ENCODE peak calls at places on chromosomes 2 and 18, in five cellular contexts. P is PC-9, J is PC-3, R is neural progenitor cell, H is neuronal stem cell. D is an unnamed sample.

GRCh38 chr2:150133623-150134022 is 353.8 kb downstream of the RND3 start:
- DNase-seq in P (peak), J (peak), R (no peak), H (no peak), D (peak)

GRCh38 chr2:129977986-129978385 is 1.5 kb upstream of the RAB6C start:
- DNase-seq in P (no peak), J (no peak), R (no peak), H (no peak), D (no peak)

GRCh38 chr2:84495539-84496146 is 20.7 kb upstream of the DNAH6 start:
- DNase-seq in P (no peak), J (peak), R (peak), H (peak), D (peak)

GRCh38 chr18:58367425-58368140 is 261.3 kb downstream of the ALPK2 start:
- DNase-seq in P (no peak), J (no peak), R (no peak), H (no peak), D (no peak)

GRCh38 chr2:122639721-122640120 is 884.3 kb downstream of the TSN start:
- DNase-seq in P (no peak), J (peak), R (no peak), H (no peak), D (no peak)

GRCh38 chr18:51278045-51278649 is 80.7 kb upstream of the MEX3C start:
- DNase-seq in P (peak), J (peak), R (peak), H (peak), D (peak)

GRCh38 chr2:218079943-218080913 is 11.2 kb downstream of the RUFY4 start:
- DNase-seq in P (no peak), J (no peak), R (no peak), H (no peak), D (no peak)

GRCh38 chr18:48968412-48969215 is 17.8 kb upstream of the SMAD7 start:
- DNase-seq in P (no peak), J (no peak), R (no peak), H (no peak), D (no peak)

GRCh38 chr2:237863659-237864029 is 4.2 kb downstream of the RAMP1 start:
- DNase-seq in P (no peak), J (no peak), R (no peak), H (no peak), D (no peak)

GRCh38 chr2:220533485-220533884 is 906.1 kb downstream of the SLC4A3 start:
- DNase-seq in P (peak), J (peak), R (peak), H (no peak), D (peak)

GRCh38 chr18:784470-785172 is 27.4 kb downstream of the YES1 start:
- DNase-seq in P (no peak), J (no peak), R (no peak), H (no peak), D (no peak)

GRCh38 chr2:108360776-108361468 is 16.8 kb upstream of the SULT1C4 start:
- DNase-seq in P (no peak), J (no peak), R (no peak), H (no peak), D (no peak)

GRCh38 chr18:12769644-12770440 is 67.0 kb downstream of the PSMG2 start:
- DNase-seq in P (no peak), J (no peak), R (no peak), H (no peak), D (no peak)

GRCh38 chr2:168758970-168759820 is 43.2 kb upstream of the NOSTRIN start:
- DNase-seq in P (no peak), J (peak), R (peak), H (peak), D (peak)

GRCh38 chr18:8478166-8478967 is 130.9 kb upstream of the RAB12 start:
- DNase-seq in P (peak), J (peak), R (peak), H (peak), D (peak)

GRCh38 chr18:69935319-69936190 is 12.1 kb downstream of the CD226 start:
- DNase-seq in P (no peak), J (no peak), R (peak), H (peak), D (peak)

GRCh38 chr2:74374509-74375205 is 5.5 kb downstream of the DCTN1 start:
- DNase-seq in P (no peak), J (no peak), R (peak), H (peak), D (peak)

GRCh38 chr2:237946423-237946822 is 20.4 kb upstream of the UBE2F start:
- DNase-seq in P (no peak), J (no peak), R (no peak), H (no peak), D (no peak)

GRCh38 chr18:13362051-13362450 is 143.5 kb downstream of the LDLRAD4 start:
- DNase-seq in P (no peak), J (no peak), R (no peak), H (no peak), D (no peak)

GRCh38 chr2:120910069-120910468 is 174.4 kb downstream of the GLI2 start:
- DNase-seq in P (no peak), J (no peak), R (no peak), H (no peak), D (no peak)

GRCh38 chr2:210663574-210663973 is 107.2 kb downstream of the CPS1 start:
- DNase-seq in P (no peak), J (peak), R (peak), H (peak), D (peak)

GRCh38 chr18:44727291-44727690 is 46.6 kb downstream of the SETBP1 start:
- DNase-seq in P (no peak), J (no peak), R (no peak), H (no peak), D (no peak)

GRCh38 chr2:98009887-98010760 is 14.4 kb upstream of the TMEM131 start:
- DNase-seq in P (no peak), J (no peak), R (no peak), H (no peak), D (no peak)

GRCh38 chr2:127776122-127776780 is 34.7 kb downstream of the WDR33 start:
- DNase-seq in P (no peak), J (no peak), R (no peak), H (no peak), D (peak)

GRCh38 chr18:63317556-63317946 is 2.0 kb downstream of the BCL2 start:
- DNase-seq in P (no peak), J (no peak), R (no peak), H (no peak), D (no peak)

GRCh38 chr2:219178377-219179175 is 501 bp downstream of the RETREG2 start:
- DNase-seq in P (no peak), J (peak), R (peak), H (peak), D (peak)

GRCh38 chr2:68253211-68254068 is 1.1 kb upstream of the PPP3R1 start:
- DNase-seq in P (no peak), J (peak), R (peak), H (peak), D (peak)

GRCh38 chr18:62030091-62030985 is 137.5 kb upstream of the RNF152 start:
- DNase-seq in P (no peak), J (no peak), R (no peak), H (no peak), D (peak)

GRCh38 chr2:121771976-121772742 is 16.7 kb downstream of the TSN start:
- DNase-seq in P (no peak), J (no peak), R (no peak), H (no peak), D (no peak)

GRCh38 chr2:10272464-10272863 is 30.2 kb upstream of the HPCAL1 start:
- DNase-seq in P (no peak), J (no peak), R (no peak), H (no peak), D (no peak)

GRCh38 chr2:239059854-239060253 is 212.0 kb downstream of the TWIST2 start:
- DNase-seq in P (no peak), J (no peak), R (no peak), H (no peak), D (no peak)

GRCh38 chr2:238850096-238850495 is 2.2 kb downstream of the TWIST2 start:
- DNase-seq in P (no peak), J (no peak), R (no peak), H (no peak), D (peak)

GRCh38 chr2:143161982-143162837 is 33.0 kb downstream of the ARHGAP15 start:
- DNase-seq in P (peak), J (peak), R (peak), H (peak), D (peak)

GRCh38 chr2:192215096-192215877 is 20.6 kb upstream of the TMEFF2 start:
- DNase-seq in P (no peak), J (no peak), R (no peak), H (no peak), D (no peak)
- H3K27ac ChIP-seq in P (no peak), J (no peak), R (no peak), H (no peak), D (no peak)

DNA sequence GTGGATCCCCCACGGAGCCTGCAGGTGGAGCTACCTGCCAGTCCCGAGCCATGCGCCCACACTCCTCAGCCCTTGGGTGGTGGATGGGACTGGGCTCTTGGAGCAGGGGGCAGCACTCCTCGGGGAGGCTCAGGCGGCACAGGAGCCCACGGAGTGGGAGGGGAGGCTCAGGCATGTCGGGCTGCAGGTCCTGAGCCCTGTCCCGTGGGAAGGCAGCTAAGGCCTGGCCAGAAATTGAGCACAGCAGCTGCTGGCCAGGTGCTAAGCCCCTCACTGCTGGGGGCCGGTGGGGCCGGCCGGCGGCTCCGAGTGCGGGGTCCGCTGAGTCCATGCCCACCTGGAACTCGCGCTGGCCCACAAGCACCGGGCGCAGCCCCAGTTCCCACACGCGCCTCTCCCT is 91.7 kb upstream of the ACVR1 start:
- DNase-seq in P (no peak), J (no peak), R (no peak), H (no peak), D (no peak)
- H2AFZ ChIP-seq in P (no peak), J (no peak), R (no peak), H (no peak), D (no peak)

GRCh38 chr2:1738646-1739302 is 5.5 kb downstream of the PXDN start:
- DNase-seq in P (no peak), J (no peak), R (no peak), H (no peak), D (no peak)

GRCh38 chr2:1740714-1741584 is 3.4 kb downstream of the PXDN start:
- DNase-seq in P (no peak), J (no peak), R (no peak), H (no peak), D (no peak)

GRCh38 chr2:1738163-1738562 is 6.2 kb downstream of the PXDN start:
- DNase-seq in P (no peak), J (no peak), R (no peak), H (no peak), D (no peak)

GRCh38 chr2:1739961-1740713 is 4.2 kb downstream of the PXDN start:
- DNase-seq in P (no peak), J (no peak), R (no peak), H (no peak), D (no peak)

GRCh38 chr2:1739322-1739957 is 4.9 kb downstream of the PXDN start:
- DNase-seq in P (no peak), J (no peak), R (no peak), H (no peak), D (no peak)
- H3K27ac ChIP-seq in P (no peak), J (peak), R (no peak), H (no peak), D (no peak)

GRCh38 chr2:233566141-233566956 is at the start of gene USP40:
- DNase-seq in P (peak), J (peak), R (peak), H (peak), D (peak)
- H2AFZ ChIP-seq in P (peak), J (peak), R (peak), H (peak), D (peak)

DNA sequence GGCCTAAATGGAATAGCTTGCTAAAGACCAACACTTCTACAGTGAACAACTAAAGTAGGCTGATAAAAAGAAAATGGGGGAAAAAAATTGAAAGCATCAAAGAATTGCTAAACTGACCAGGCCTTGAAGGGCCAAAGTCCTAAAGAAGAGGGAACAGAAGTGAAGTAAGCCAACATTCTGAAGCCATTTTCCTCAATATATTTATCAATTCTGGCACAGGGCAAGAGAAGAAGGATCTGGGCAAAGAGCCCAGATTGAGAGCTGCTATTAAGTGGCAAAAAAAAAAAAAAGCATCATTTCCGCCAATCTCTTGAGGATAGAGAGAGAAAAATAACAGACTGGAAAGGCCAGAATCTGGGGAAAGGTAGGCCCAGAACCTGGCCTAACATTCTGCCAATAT is 25.7 kb downstream of the FANCL start:
- DNase-seq in P (no peak), J (no peak), R (no peak), H (no peak), D (no peak)
- H3K27ac ChIP-seq in P (no peak), J (no peak), R (no peak), H (no peak), D (no peak)

GRCh38 chr2:15983496-15983895 is 43.1 kb downstream of the MYCN start:
- DNase-seq in P (no peak), J (no peak), R (no peak), H (no peak), D (no peak)

GRCh38 chr2:15986644-15987043 is 46.3 kb downstream of the MYCN start:
- DNase-seq in P (no peak), J (no peak), R (no peak), H (no peak), D (no peak)

GRCh38 chr2:15984367-15985255 is 44.3 kb downstream of the MYCN start:
- DNase-seq in P (no peak), J (no peak), R (peak), H (peak), D (no peak)

GRCh38 chr2:15986068-15986560 is 45.8 kb downstream of the MYCN start:
- DNase-seq in P (no peak), J (no peak), R (no peak), H (no peak), D (no peak)

GRCh38 chr2:15985531-15985930 is 45.2 kb downstream of the MYCN start:
- DNase-seq in P (no peak), J (no peak), R (no peak), H (no peak), D (no peak)
- H2AFZ ChIP-seq in P (no peak), J (no peak), R (no peak), H (no peak), D (no peak)

GRCh38 chr2:37647941-37648315 is 23.5 kb downstream of the CDC42EP3 start:
- DNase-seq in P (no peak), J (no peak), R (no peak), H (no peak), D (no peak)

GRCh38 chr2:37643102-37644078 is 28.1 kb downstream of the CDC42EP3 start:
- DNase-seq in P (no peak), J (no peak), R (no peak), H (no peak), D (no peak)

GRCh38 chr2:37644191-37644590 is 27.3 kb downstream of the CDC42EP3 start:
- DNase-seq in P (no peak), J (no peak), R (no peak), H (no peak), D (no peak)

GRCh38 chr2:37645363-37645762 is 26.1 kb downstream of the CDC42EP3 start:
- DNase-seq in P (no peak), J (peak), R (no peak), H (no peak), D (peak)

GRCh38 chr2:37645836-37646235 is 25.6 kb downstream of the CDC42EP3 start:
- DNase-seq in P (no peak), J (no peak), R (no peak), H (no peak), D (no peak)
- H3K27ac ChIP-seq in P (no peak), J (peak), R (no peak), H (no peak), D (peak)

GRCh38 chr2:214014551-214015230 is 396.2 kb upstream of the VWC2L start:
- DNase-seq in P (no peak), J (peak), R (no peak), H (no peak), D (no peak)

GRCh38 chr2:214019973-214020345 is 390.9 kb upstream of the VWC2L start:
- DNase-seq in P (no peak), J (no peak), R (no peak), H (no peak), D (peak)

DNA sequence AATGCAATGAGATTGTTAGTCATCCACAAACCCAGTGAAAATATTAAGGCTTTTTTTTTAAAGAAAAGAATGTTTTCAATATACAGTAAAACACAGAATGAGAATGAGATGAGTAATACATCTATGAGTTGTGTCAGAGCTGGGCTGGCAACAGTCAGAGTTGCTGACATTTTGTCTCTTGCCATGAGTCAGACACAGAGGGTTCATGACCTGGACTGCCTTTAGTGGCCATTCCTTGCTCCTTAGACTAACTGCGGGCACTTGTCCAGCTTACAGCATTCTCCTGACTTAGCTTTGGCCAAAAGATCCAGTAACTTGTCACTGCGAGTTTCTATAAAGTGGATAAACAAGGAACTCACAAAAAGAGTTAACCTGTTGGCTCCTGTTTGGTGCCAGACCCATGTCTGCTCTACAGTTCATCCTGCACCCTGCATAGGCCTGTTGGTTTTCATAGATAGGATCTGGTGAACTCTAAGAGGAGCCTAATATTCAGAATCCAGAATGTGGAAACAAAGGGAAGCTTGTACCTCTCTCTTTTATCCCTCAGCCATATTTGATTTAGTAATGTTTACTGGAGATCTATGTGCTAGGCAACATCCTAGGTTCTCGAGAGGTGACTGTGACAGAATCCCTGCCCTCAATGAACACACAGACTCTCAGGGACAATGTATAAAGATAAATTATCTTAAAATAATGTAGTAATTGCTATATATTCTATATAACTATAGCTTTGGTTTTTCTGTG is 391.5 kb upstream of the VWC2L start:
- DNase-seq in P (peak), J (peak), R (no peak), H (no peak), D (peak)
- H2AFZ ChIP-seq in P (peak), J (no peak), R (no peak), H (peak), D (peak)